ENCODE peak calls at places on chromosomes 3 and 15, in six cellular contexts. W is stimulated activated CD8-positive, alpha-beta memory T cell treated with anti-CD3 and anti-CD28 coated beads, Interleukin-4, amount 100 ng/mL, for 1 hour; I is GM03348; C is nephron progenitor cell; P is HFF-Myc; D is activated T-helper 9 cell treated with anti-CD3 and anti-CD28 coated beads, Interleukin-2, amount 50 U/mL, for 16 hours. G is an unnamed sample.

GRCh38 chr3:13174011-13174802 is 101.0 kb upstream of the IQSEC1 start:
- DNase-seq in W (no peak), I (no peak), C (no peak), P (no peak), D (no peak), G (no peak)

GRCh38 chr3:66991478-66991877 is 6.6 kb upstream of the KBTBD8 start:
- DNase-seq in W (no peak), I (peak; percentile 4), C (no peak), P (peak; percentile 29), D (no peak), G (no peak)

GRCh38 chr15:89335289-89336041 is 841 bp upstream of the POLG start:
- DNase-seq in W (no peak), I (no peak), C (peak; percentile 51), P (no peak), D (no peak), G (no peak)

GRCh38 chr15:93265046-93265658 is 176.1 kb upstream of the RGMA start:
- DNase-seq in W (no peak), I (no peak), C (no peak), P (no peak), D (no peak), G (no peak)

GRCh38 chr15:89472785-89473256 is 23.6 kb downstream of the RHCG start:
- DNase-seq in W (no peak), I (peak; percentile 76), C (peak; percentile 85), P (no peak), D (no peak), G (no peak)

GRCh38 chr3:40291471-40291870 is 18.0 kb upstream of the EIF1B start:
- DNase-seq in W (no peak), I (no peak), C (no peak), P (no peak), D (no peak), G (no peak)

GRCh38 chr3:58660998-58661397 is 5.6 kb downstream of the FAM3D start:
- DNase-seq in W (no peak), I (no peak), C (no peak), P (no peak), D (no peak), G (no peak)

GRCh38 chr3:195066441-195066841 is 204.5 kb downstream of the XXYLT1 start:
- DNase-seq in W (no peak), I (no peak), C (no peak), P (no peak), D (no peak), G (no peak)

GRCh38 chr15:64216722-64217428 is 54.1 kb upstream of the PPIB start:
- DNase-seq in W (no peak), I (peak; percentile 7), C (no peak), P (no peak), D (no peak), G (no peak)

GRCh38 chr3:184540777-184541681 is 20.6 kb upstream of the EPHB3 start:
- DNase-seq in W (peak; percentile 59), I (peak; percentile 42), C (peak; percentile 79), P (no peak), D (peak; percentile 52), G (peak; percentile 74)

GRCh38 chr3:58581328-58582091 is 4.3 kb upstream of the FAM107A start:
- DNase-seq in W (no peak), I (no peak), C (peak; percentile 19), P (no peak), D (no peak), G (no peak)

GRCh38 chr15:40415226-40415625 is 9.6 kb downstream of the IVD start:
- DNase-seq in W (no peak), I (no peak), C (no peak), P (no peak), D (no peak), G (no peak)

GRCh38 chr15:88649286-88649733 is 10.5 kb downstream of the ISG20 start:
- DNase-seq in W (no peak), I (peak; percentile 52), C (no peak), P (peak; percentile 74), D (peak; percentile 67), G (peak; percentile 72)

GRCh38 chr15:55894406-55894965 is 98.9 kb downstream of the NEDD4 start:
- DNase-seq in W (no peak), I (no peak), C (no peak), P (no peak), D (no peak), G (no peak)

GRCh38 chr3:99505200-99505599 is 133.2 kb upstream of the COL8A1 start:
- DNase-seq in W (no peak), I (no peak), C (no peak), P (no peak), D (no peak), G (no peak)

G was measured in activated CD4-positive, alpha-beta T cell treated with anti-CD3 and anti-CD28 coated beads, Interleukin-2, amount 50 U/mL, for 4 hours.